ENCODE peak calls at places on chromosomes 12 and 14, in seven cellular contexts. U, M, T, F, L, R and S are unnamed samples.

GRCh38 chr14:61472025-61472672 is 150.8 kb downstream of the PRKCH start:
- DNase-seq in F (no peak), L (no peak), M (no peak), T (no peak), R (no peak), U (no peak), S (no peak)

GRCh38 chr12:6338955-6339761 is 2.7 kb downstream of the TNFRSF1A start:
- DNase-seq in M (no peak), R (no peak), T (no peak), L (no peak), U (no peak), F (no peak), S (no peak)

GRCh38 chr14:67487937-67488893 is at the start of gene TMEM229B:
- DNase-seq in M (peak; percentile 94), L (peak; percentile 29), T (no peak), F (peak; percentile 39), U (peak; percentile 15), R (no peak), S (peak; percentile 90)

GRCh38 chr14:68449565-68450295 is 343.1 kb downstream of the ZFP36L1 start:
- DNase-seq in F (no peak), M (no peak), T (no peak), L (no peak), R (peak; percentile 60), U (no peak), S (no peak)

GRCh38 chr14:22491683-22492483 is 97.1 kb downstream of the DAD1 start:
- DNase-seq in M (no peak), F (no peak), U (no peak), L (no peak), T (no peak), R (no peak), S (peak; percentile 57)

GRCh38 chr12:38775457-38775856 is 129.9 kb downstream of the CPNE8 start:
- DNase-seq in T (no peak), M (peak; percentile 76), R (no peak), L (no peak), F (no peak), U (no peak), S (peak; percentile 49)

GRCh38 chr12:55915481-55915856 is 12.2 kb downstream of the PYM1 start:
- DNase-seq in L (no peak), R (no peak), T (no peak), U (no peak), F (no peak), M (no peak), S (no peak)

GRCh38 chr12:90112668-90113067 is 404.0 kb upstream of the ATP2B1 start:
- DNase-seq in T (no peak), U (no peak), M (no peak), R (no peak), L (no peak), F (no peak), S (no peak)

GRCh38 chr14:104505085-104506074 is 74.2 kb upstream of the C14orf180 start:
- DNase-seq in M (no peak), L (no peak), T (no peak), R (no peak), U (no peak), F (no peak), S (no peak)

GRCh38 chr12:72995616-72996015 is 723.4 kb downstream of the TRHDE start:
- DNase-seq in F (no peak), R (no peak), M (no peak), T (no peak), U (no peak), L (no peak), S (no peak)

GRCh38 chr12:93719710-93720109 is 42.5 kb downstream of the CRADD start:
- DNase-seq in F (no peak), R (no peak), L (no peak), T (no peak), U (no peak), M (no peak), S (no peak)

GRCh38 chr12:45648070-45648469 is 81.4 kb upstream of the ARID2 start:
- DNase-seq in M (no peak), T (no peak), F (no peak), L (peak; percentile 61), U (no peak), R (no peak), S (no peak)

GRCh38 chr12:100404769-100405407 is 48.0 kb downstream of the SLC17A8 start:
- DNase-seq in U (peak; percentile 13), F (no peak), L (no peak), M (peak; percentile 11), R (peak; percentile 90), T (peak; percentile 84), S (peak; percentile 32)

GRCh38 chr12:104740668-104741067 is 217.4 kb downstream of the SLC41A2 start:
- DNase-seq in U (no peak), T (no peak), M (peak; percentile 87), R (no peak), L (no peak), F (no peak), S (peak; percentile 67)

GRCh38 chr14:38257500-38257899 is 1.6 kb upstream of the CLEC14A start:
- DNase-seq in M (no peak), R (no peak), T (no peak), U (no peak), L (no peak), F (no peak), S (no peak)

GRCh38 chr14:93930989-93931307 is 3.8 kb downstream of the FAM181A start:
- DNase-seq in R (no peak), L (no peak), F (no peak), M (no peak), T (no peak), U (no peak), S (no peak)

GRCh38 chr12:31832740-31833540 is 104.1 kb upstream of the AMN1 start:
- DNase-seq in T (no peak), R (no peak), U (no peak), L (no peak), F (no peak), M (peak; percentile 73), S (peak; percentile 44)

GRCh38 chr12:6089041-6089823 is 35.2 kb downstream of the VWF start:
- DNase-seq in U (no peak), M (no peak), F (no peak), T (peak; percentile 77), L (no peak), R (no peak), S (no peak)

GRCh38 chr12:24960222-24960855 is 11.4 kb upstream of the BCAT1 start:
- DNase-seq in M (peak; percentile 56), L (no peak), U (no peak), T (peak; percentile 36), R (peak; percentile 61), F (no peak), S (no peak)
- TF ChIP-seq CTCF in M (peak; percentile 76), L (no peak), U (peak; percentile 35), T (peak; percentile 70), R (peak; percentile 66), F (no peak), S (peak; percentile 84)

GRCh38 chr12:8917031-8917430 is 2.7 kb downstream of the PHC1 start:
- DNase-seq in F (no peak), T (no peak), R (no peak), M (no peak), L (no peak), U (no peak), S (no peak)
- H3K4me3 ChIP-seq in F (no peak overlapping the region), T (no peak overlapping the region), R (no peak overlapping the region), M (no peak overlapping the region), L (no peak overlapping the region), U (no peak overlapping the region), S (no peak overlapping the region)

GRCh38 chr14:20630340-20631022 is 11.0 kb downstream of the OR6S1 start:
- DNase-seq in F (peak; percentile 38), U (no peak), L (no peak), M (no peak), R (peak; percentile 60), T (peak; percentile 84), S (peak; percentile 51)

GRCh38 chr14:20631023-20631820 is 10.3 kb downstream of the OR6S1 start:
- DNase-seq in R (peak; percentile 70), L (no peak), F (peak; percentile 71), U (peak; percentile 55), T (no peak), M (no peak), S (peak; percentile 30)

GRCh38 chr14:20632448-20632830 is 9.1 kb downstream of the OR6S1 start:
- DNase-seq in U (no peak), F (no peak), T (no peak), M (no peak), R (no peak), L (no peak), S (no peak)

GRCh38 chr14:20631821-20632389 is 9.6 kb downstream of the OR6S1 start:
- DNase-seq in F (peak; percentile 83), T (no peak), U (peak; percentile 83), R (peak; percentile 71), L (peak; percentile 77), M (no peak), S (peak; percentile 42)

DNA sequence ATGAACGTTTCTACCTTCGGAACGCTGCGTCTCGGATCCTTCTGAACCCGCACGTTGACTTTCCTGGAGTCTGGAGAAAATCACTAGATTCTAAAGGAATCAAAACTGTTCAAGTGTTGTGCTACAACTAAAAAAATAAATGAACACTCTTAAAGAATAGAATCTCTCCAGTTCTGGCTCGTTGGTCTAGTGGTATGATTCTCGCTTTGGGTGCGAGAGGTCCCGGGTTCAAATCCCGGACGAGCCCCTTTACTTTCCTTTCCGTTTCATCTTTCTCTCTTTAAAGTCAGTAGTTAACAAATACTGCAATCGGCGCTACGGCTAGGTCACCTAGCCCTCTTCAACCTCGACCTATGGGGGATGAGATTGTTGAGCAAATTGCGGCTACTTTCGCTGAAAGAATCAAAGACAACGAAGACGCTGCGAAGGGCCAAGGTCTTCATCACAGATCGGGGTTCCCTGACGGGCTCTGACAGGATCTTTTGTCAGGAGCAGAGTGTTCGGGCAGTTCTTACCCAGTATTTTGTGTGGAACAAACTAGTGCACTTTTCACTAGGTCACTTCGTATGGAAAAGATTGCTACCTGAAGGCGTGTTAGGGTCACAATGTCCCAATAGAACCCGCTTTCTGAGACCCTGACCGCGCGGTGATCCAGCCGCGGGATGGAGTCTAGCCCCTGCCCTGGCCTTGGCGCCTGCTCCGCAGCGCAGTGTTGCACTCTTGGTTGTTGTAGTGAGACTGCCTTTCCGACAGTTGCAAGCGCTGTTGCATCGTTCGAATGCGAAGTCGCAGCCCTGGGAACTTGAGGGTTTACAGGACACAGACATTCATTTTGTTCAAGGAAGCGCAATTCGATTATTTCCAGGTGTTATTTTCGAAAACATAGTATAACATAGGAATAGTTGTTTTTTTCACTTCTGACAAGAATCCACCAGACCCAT is 8.4 kb downstream of the OR6S1 start:
- DNase-seq in L (no peak), U (peak; percentile 33), M (peak; percentile 76), R (peak; percentile 87), T (no peak), F (peak; percentile 81), S (peak; percentile 71)
- H3K27me3 ChIP-seq in L (peaks cover 15% of the 10 kb centered on the region), U (peaks cover 7% of the 10 kb centered on the region), M (no peaks in the 10 kb centered on the region), R (peaks cover 97% of the 10 kb centered on the region), T (no peaks in the 10 kb centered on the region), F (no peaks in the 10 kb centered on the region), S (no peaks in the 10 kb centered on the region)

DNA sequence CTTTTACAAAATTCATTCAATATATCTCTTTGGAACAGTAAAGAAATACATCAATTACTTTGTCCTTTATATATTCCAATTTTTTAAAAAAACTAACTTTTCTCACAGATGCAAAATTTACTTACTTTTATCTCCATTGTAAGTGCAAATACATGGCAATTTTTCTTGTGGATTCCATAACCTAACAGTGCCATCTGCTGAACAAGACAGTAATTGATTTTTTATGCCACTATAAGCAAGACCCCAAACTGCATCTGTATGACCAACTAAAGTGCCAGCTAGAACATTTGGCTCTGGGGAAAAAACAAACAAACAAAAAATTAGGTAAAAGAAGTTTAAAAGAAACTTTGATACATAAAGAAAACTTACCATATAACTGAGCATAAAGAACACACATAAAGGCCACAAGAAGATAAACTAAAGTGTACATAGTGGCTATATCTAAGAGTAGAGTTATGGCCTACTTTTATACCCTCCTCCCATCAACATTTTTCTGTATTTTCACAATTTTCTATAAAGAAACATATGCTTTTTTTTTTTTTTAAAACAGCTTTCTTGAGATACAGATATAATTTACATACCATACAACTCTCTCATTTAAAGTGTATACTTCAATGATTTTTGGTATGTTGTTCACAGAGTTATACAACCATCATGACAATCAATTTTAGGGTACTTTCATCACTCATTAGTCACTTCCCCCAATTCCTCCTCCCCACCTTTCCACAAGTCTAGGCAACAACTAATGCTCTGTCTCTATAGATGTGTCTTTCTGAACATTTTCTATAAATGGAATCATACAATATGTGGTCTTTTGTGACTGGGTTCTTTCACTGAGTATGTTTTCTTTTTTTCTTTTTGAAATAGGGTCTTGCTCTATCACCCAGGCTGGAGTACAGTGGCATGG is 32.6 kb downstream of the COCH start:
- DNase-seq in M (no peak), T (peak; percentile 12), L (no peak), R (no peak), F (no peak), U (no peak), S (peak; percentile 15)
- TF ChIP-seq CTCF in M (peak; percentile 59), T (peak; percentile 27), L (peak; percentile 14), R (peak; percentile 40), F (no peak), U (peak; percentile 41), S (peak; percentile 40)